ENCODE peak calls at places on chromosomes 5 and 9, in five cellular contexts. K is ovary; P is IMR-90; B is CD4-positive, alpha-beta T cell; E is heart left ventricle. D is an unnamed sample. For H3K27me3, the result is how much of the 10 kb centered on the place peaks cover.

GRCh38 chr9:33225319-33226152 is 14.4 kb upstream of the SPINK4 start:
- DNase-seq in K (peak), P (peak), B (peak), E (peak), D (peak)

GRCh38 chr5:177494356-177495195 is 2.8 kb downstream of the PDLIM7 start:
- DNase-seq in K (peak), P (peak), B (no peak), E (peak), D (peak)

GRCh38 chr5:62100201-62100600 is 205.8 kb upstream of the KIF2A start:
- DNase-seq in K (no peak), P (no peak), B (no peak), E (no peak), D (no peak)

GRCh38 chr5:172097356-172097755 is 90.7 kb downstream of the STK10 start:
- DNase-seq in K (no peak), P (peak), B (no peak), E (no peak), D (no peak)

GRCh38 chr9:77600810-77601209 is 47.3 kb downstream of the GNA14 start:
- DNase-seq in K (no peak), P (no peak), B (no peak), E (no peak), D (no peak)

GRCh38 chr5:134874831-134875655 is 872 bp downstream of the TXNDC15 start:
- DNase-seq in K (peak), P (peak), B (peak), E (peak), D (peak)

GRCh38 chr5:108753877-108754276 is 6.2 kb downstream of the FER start:
- DNase-seq in K (no peak), P (peak), B (no peak), E (no peak), D (no peak)

GRCh38 chr9:250625-251024 is 36.0 kb downstream of the DOCK8 start:
- DNase-seq in K (no peak), P (no peak), B (no peak), E (no peak), D (no peak)

GRCh38 chr5:150641006-150641570 is 628 bp downstream of the SYNPO start:
- DNase-seq in K (peak), P (peak), B (no peak), E (peak), D (peak)

GRCh38 chr5:31237159-31237558 is 43.7 kb downstream of the CDH6 start:
- DNase-seq in K (no peak), P (peak), B (no peak), E (no peak), D (no peak)

GRCh38 chr5:119385136-119386128 is 29.6 kb downstream of the TNFAIP8 start:
- DNase-seq in K (no peak), P (no peak), B (no peak), E (no peak), D (no peak)

GRCh38 chr5:150075233-150075632 is 11.1 kb downstream of the CSF1R start:
- DNase-seq in K (no peak), P (no peak), B (no peak), E (no peak), D (peak)

GRCh38 chr9:135673941-135674340 is 10.8 kb downstream of the LCN9 start:
- DNase-seq in K (no peak), P (no peak), B (no peak), E (no peak), D (no peak)

GRCh38 chr9:117687532-117687931 is 16.7 kb upstream of the TLR4 start:
- DNase-seq in K (no peak), P (no peak), B (no peak), E (no peak), D (no peak)

GRCh38 chr9:86282979-86283535 is 719 bp upstream of the ISCA1 start:
- DNase-seq in K (no peak), P (peak), B (no peak), E (no peak), D (no peak)

GRCh38 chr5:71899865-71900342 is 180.8 kb downstream of the CARTPT start:
- DNase-seq in K (no peak), P (peak), B (no peak), E (peak), D (no peak)

GRCh38 chr5:151696470-151697061 is 9.9 kb upstream of the SPARC start:
- DNase-seq in K (peak), P (peak), B (no peak), E (peak), D (peak)

GRCh38 chr5:73442960-73443627 is 5.5 kb downstream of the FOXD1 start:
- DNase-seq in K (no peak), P (peak), B (no peak), E (no peak), D (no peak)

GRCh38 chr5:180704362-180704761 is 35.5 kb downstream of the OR2Y1 start:
- DNase-seq in K (no peak), P (peak), B (no peak), E (no peak), D (no peak)

GRCh38 chr9:613771-614347 is 227.6 kb upstream of the DMRT1 start:
- DNase-seq in K (peak), P (peak), B (no peak), E (peak), D (peak)

GRCh38 chr9:117156771-117157535 is 257.9 kb downstream of the ASTN2 start:
- DNase-seq in K (no peak), P (no peak), B (no peak), E (no peak), D (no peak)

DNA sequence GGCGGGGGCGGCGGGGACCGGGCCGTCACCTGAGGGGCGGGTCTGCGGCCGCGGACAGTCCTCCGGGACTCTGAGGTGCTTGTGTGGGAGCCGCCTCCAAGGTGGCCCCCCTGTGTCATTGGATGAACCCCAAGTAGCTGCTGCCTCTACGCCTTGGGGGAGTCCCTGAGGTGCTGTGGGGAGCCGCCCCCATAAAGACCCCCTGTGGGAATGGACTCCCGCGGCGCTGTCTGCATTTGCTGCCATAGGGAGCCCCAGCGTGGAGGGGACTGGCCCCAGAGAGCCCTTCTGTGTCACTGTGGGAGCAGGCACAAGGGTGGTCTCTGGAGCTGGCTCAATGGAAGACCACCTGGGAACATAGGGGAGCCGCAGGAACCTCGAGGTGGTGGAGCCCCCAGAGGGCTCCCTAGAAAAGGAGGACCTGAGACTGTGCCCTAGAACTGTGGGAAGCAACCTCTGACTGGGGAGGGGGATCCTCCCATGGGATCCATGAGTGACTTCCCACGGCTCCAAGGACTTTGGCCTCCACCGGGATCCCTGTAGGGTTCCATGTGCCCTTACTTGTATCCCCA is 412 bp downstream of the PHF24 start:
- DNase-seq in K (no peak), P (no peak), B (no peak), E (no peak), D (no peak)
- H3K27me3 ChIP-seq in K (under half), P (half or more), B (half or more), E (under half), D (under half)

DNA sequence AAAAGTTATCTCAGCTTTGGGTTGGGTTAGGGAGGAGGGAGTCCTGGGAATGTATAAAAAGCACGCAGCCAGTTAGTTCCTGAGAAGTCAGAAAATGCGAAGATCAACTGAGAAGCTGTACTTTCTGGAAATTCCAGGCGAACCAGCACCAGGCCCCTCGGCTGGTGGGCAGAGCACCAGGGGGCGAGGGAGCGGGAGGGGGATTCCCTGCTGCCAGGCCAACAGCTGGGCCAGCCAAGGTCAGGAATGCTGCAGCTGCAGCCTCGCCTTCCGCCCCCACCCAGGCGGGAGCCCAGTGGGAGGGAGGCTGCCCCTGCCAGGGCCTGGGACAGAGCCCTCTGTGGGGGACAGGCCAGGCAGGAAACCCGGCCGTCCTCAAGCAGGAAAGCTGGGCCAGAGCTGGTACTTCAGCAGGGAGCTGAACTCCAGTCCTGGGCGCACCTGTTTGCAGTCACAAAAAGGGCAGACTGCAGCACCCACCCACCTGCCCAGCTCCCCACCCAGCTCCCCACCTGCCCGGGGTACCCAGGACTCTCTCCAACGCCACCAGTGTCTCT is 35.5 kb downstream of the VAV2 start:
- DNase-seq in K (no peak), P (peak), B (no peak), E (no peak), D (no peak)
- TF ChIP-seq CTCF in K (no peak), P (no peak), B (no peak), E (no peak), D (no peak)

GRCh38 chr9:127809562-127810377 is 7.1 kb downstream of the FPGS start:
- DNase-seq in K (no peak), P (no peak), B (no peak), E (no peak), D (no peak)
- H3K27me3 ChIP-seq in K (under half), P (under half), B (under half), E (under half), D (under half)

DNA sequence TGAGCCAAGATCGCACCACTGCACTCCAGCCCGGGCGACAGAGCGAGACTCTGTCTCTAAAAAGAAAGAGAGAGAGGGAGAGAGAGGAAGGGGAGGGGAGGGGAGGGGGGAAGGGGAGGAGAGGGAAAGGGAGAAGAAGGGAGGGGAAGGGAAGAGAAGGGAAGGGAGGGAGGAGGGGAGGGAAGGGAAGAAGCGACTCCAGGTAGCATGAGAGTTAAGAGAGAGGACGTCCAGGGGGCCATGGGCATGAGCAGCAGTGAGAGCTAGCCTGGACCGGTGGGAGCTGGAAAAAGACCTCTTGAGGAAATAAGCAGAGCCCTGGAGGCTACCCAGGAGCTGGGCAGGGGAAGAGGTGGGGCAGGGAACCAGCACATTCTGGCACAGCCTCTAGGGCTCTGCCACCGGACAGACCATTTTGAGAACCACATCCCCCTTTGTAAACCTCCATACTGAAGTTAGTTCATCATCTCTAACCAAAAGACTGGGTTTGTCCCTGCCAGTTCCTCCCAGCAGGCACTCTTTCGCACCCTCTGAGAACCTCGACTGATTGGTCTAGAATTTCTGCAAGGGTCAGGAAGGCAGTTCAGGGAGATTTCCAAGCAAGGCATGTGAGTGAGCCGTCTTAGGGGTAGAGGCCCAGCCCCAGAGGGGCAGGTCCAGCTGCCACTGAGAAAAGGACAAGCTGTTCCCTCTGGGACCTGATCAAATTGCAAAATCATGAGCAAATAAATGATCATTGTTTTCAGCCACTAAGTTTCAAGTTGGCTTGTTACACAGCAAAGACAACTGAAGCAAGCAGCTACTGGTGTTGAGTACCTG is 11.7 kb downstream of the NAIF1 start:
- DNase-seq in K (peak), P (no peak), B (no peak), E (no peak), D (peak)
- TF ChIP-seq CTCF in K (no peak), P (no peak), B (no peak), E (no peak), D (no peak)

GRCh38 chr5:43016217-43016779 is 23.8 kb downstream of the ANXA2R start:
- DNase-seq in K (no peak), P (no peak), B (no peak), E (no peak), D (no peak)
- H3K27me3 ChIP-seq in K (under half), P (under half), B (under half), E (under half), D (under half)

DNA sequence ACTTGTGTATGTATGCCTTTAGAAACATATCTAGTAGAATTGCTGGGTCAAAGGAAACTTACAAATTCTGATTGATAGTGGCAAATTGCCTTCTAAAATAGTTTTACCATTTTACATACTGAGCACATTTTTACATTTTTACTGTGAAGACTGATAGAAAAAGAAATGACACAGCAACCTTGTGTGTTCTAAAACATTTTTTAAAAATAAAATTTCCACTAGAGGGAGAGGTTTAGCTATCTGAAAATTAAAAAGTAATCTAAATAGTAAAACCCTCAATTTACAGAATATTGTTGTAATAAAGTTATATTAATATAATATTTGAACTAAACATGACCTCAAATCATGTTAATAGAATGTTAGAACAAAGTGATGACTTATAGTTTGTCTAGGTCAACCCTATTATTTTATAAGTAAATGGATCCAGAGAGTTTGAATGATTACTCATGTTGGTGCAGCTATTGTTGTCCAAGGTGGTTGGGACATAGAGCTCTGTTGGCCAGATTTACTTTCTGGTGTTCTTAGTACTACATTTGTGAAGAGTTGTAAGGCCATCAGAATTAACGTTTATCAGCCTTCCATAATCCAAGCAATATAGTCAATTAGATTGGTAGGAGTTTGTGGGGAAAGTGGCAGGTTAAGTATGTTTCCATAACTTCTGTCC is 17.2 kb downstream of the CENPP start:
- DNase-seq in K (no peak), P (peak), B (no peak), E (no peak), D (no peak)
- TF ChIP-seq CTCF in K (no peak), P (peak), B (no peak), E (no peak), D (no peak)

GRCh38 chr9:134285215-134285845 is 40.9 kb upstream of the RXRA start:
- DNase-seq in K (no peak), P (no peak), B (no peak), E (no peak), D (no peak)

GRCh38 chr9:134284273-134284672 is 42.0 kb upstream of the RXRA start:
- DNase-seq in K (no peak), P (no peak), B (no peak), E (peak), D (no peak)

GRCh38 chr9:134283111-134283515 is 43.1 kb upstream of the RXRA start:
- DNase-seq in K (peak), P (peak), B (no peak), E (peak), D (peak)

GRCh38 chr9:134283692-134284265 is 42.5 kb upstream of the RXRA start:
- DNase-seq in K (no peak), P (no peak), B (no peak), E (no peak), D (no peak)

DNA sequence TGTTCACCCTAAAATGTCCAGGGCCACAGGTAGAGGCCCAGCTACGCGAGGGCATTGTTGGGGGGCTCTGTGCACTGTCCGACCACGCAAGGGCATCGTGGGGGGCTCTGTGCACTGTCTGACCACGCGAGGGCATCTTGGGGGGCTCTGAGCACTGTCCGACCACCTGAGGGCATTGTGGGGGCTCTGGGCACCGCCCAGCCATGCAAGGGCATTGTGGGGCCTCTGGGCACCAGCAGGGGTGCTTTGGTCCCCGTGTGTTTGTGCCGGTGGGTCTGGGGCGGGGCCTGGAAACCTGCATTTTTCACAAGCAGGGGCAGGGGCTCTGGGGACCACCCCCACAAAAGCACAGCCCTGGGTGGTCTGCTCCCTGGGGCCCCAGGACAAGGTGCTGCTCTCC is 41.5 kb upstream of the RXRA start:
- DNase-seq in K (no peak), P (no peak), B (no peak), E (no peak), D (no peak)
- H3K27me3 ChIP-seq in K (under half), P (under half), B (under half), E (under half), D (under half)

GRCh38 chr5:34742112-34742511 is 86.0 kb downstream of the RAI14 start:
- DNase-seq in K (no peak), P (no peak), B (no peak), E (no peak), D (no peak)

GRCh38 chr5:34740306-34740891 is 84.3 kb downstream of the RAI14 start:
- DNase-seq in K (peak), P (no peak), B (no peak), E (peak), D (no peak)

GRCh38 chr5:34735436-34736426 is 79.6 kb downstream of the RAI14 start:
- DNase-seq in K (no peak), P (peak), B (no peak), E (no peak), D (no peak)

GRCh38 chr5:34736445-34737119 is 80.5 kb downstream of the RAI14 start:
- DNase-seq in K (no peak), P (peak), B (no peak), E (no peak), D (no peak)

DNA sequence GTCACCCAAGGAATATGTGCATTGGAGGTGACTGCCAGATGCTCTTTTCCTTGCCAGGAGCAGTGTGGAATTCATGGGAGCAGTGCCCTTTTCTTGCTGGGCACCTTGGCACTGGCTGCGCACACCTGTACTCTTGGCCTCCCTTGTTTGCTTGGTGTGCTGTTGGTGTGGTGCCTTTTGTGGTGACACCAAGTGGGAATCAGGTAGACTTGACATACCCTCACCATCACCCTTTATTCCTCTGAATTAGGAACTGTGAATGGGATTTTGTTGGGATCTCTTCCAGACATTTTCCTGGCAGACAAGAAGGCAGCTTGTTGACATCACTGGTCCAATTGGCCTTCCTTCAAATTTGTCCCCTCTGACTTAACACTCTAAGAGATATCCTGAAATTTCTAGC is 82.3 kb downstream of the RAI14 start:
- DNase-seq in K (no peak), P (no peak), B (no peak), E (no peak), D (no peak)
- TF ChIP-seq CTCF in K (no peak), P (no peak), B (no peak), E (no peak), D (no peak)

GRCh38 chr5:88684136-88684500 is 198.9 kb downstream of the MEF2C start:
- DNase-seq in K (no peak), P (no peak), B (no peak), E (no peak), D (no peak)
- H3K27me3 ChIP-seq in K (under half), P (half or more), B (half or more), E (half or more), D (under half)